ENCODE peak calls at places on chromosomes 6 and 20, in four cellular contexts. One of them, this sample, is unnamed.

GRCh38 chr20:31943052-31943471 is 8.8 kb downstream of the PDRG1 start:
- DNase-seq in H9: no peak
- DNase-seq in left ventricle myocardium inferior: peak
- DNase-seq in CD4-positive, alpha-beta T cell: no peak
- DNase-seq in this sample: no peak

GRCh38 chr6:13226071-13226470 is 102.3 kb downstream of the TBC1D7 start:
- DNase-seq in H9: no peak
- DNase-seq in left ventricle myocardium inferior: no peak
- DNase-seq in CD4-positive, alpha-beta T cell: no peak
- DNase-seq in this sample: no peak

GRCh38 chr20:47576516-47577033 is 74.9 kb downstream of the NCOA3 start:
- DNase-seq in H9: no peak
- DNase-seq in left ventricle myocardium inferior: peak
- DNase-seq in CD4-positive, alpha-beta T cell: no peak
- DNase-seq in this sample: peak

GRCh38 chr20:49562341-49563014 is 5.5 kb downstream of the PTGIS start:
- DNase-seq in H9: peak
- DNase-seq in left ventricle myocardium inferior: peak
- DNase-seq in CD4-positive, alpha-beta T cell: no peak
- DNase-seq in this sample: no peak

GRCh38 chr6:149242883-149243282 is 74.6 kb upstream of the TAB2 start:
- DNase-seq in H9: no peak
- DNase-seq in left ventricle myocardium inferior: no peak
- DNase-seq in CD4-positive, alpha-beta T cell: no peak
- DNase-seq in this sample: no peak

GRCh38 chr20:38272961-38273360 is 12.4 kb upstream of the KIAA1755 start:
- DNase-seq in H9: no peak
- DNase-seq in left ventricle myocardium inferior: no peak
- DNase-seq in CD4-positive, alpha-beta T cell: no peak
- DNase-seq in this sample: no peak

GRCh38 chr20:41173791-41174341 is 36.5 kb downstream of the PLCG1 start:
- DNase-seq in H9: peak
- DNase-seq in left ventricle myocardium inferior: no peak
- DNase-seq in CD4-positive, alpha-beta T cell: no peak
- DNase-seq in this sample: no peak

GRCh38 chr6:7166410-7167293 is 58.9 kb downstream of the RREB1 start:
- DNase-seq in H9: no peak
- DNase-seq in left ventricle myocardium inferior: no peak
- DNase-seq in CD4-positive, alpha-beta T cell: no peak
- DNase-seq in this sample: no peak

GRCh38 chr20:48329676-48330644 is 497.8 kb downstream of the PREX1 start:
- DNase-seq in H9: peak
- DNase-seq in left ventricle myocardium inferior: no peak
- DNase-seq in CD4-positive, alpha-beta T cell: no peak
- DNase-seq in this sample: peak

GRCh38 chr6:72560721-72561593 is 60.9 kb upstream of the KCNQ5 start:
- DNase-seq in H9: no peak
- DNase-seq in left ventricle myocardium inferior: no peak
- DNase-seq in CD4-positive, alpha-beta T cell: no peak
- DNase-seq in this sample: no peak

GRCh38 chr6:75081920-75082319 is 123.9 kb downstream of the COL12A1 start:
- DNase-seq in H9: no peak
- DNase-seq in left ventricle myocardium inferior: no peak
- DNase-seq in CD4-positive, alpha-beta T cell: no peak
- DNase-seq in this sample: no peak

GRCh38 chr6:11218827-11219826 is 13.3 kb downstream of the NEDD9 start:
- DNase-seq in H9: no peak
- DNase-seq in left ventricle myocardium inferior: peak
- DNase-seq in CD4-positive, alpha-beta T cell: no peak
- DNase-seq in this sample: no peak

GRCh38 chr20:48877299-48877698 is 44.2 kb upstream of the ARFGEF2 start:
- DNase-seq in H9: no peak
- DNase-seq in left ventricle myocardium inferior: no peak
- DNase-seq in CD4-positive, alpha-beta T cell: no peak
- DNase-seq in this sample: no peak

GRCh38 chr6:11869656-11870340 is 91.2 kb upstream of the ADTRP start:
- DNase-seq in H9: no peak
- DNase-seq in left ventricle myocardium inferior: peak
- DNase-seq in CD4-positive, alpha-beta T cell: no peak
- DNase-seq in this sample: no peak

GRCh38 chr6:39289490-39289889 is 24.7 kb downstream of the KCNK17 start:
- DNase-seq in H9: no peak
- DNase-seq in left ventricle myocardium inferior: no peak
- DNase-seq in CD4-positive, alpha-beta T cell: no peak
- DNase-seq in this sample: no peak

GRCh38 chr20:21739682-21740081 is 34.2 kb downstream of the PAX1 start:
- DNase-seq in H9: peak
- DNase-seq in left ventricle myocardium inferior: no peak
- DNase-seq in CD4-positive, alpha-beta T cell: no peak
- DNase-seq in this sample: no peak

GRCh38 chr6:72371473-72371872 is 250.4 kb upstream of the KCNQ5 start:
- DNase-seq in H9: no peak
- DNase-seq in left ventricle myocardium inferior: no peak
- DNase-seq in CD4-positive, alpha-beta T cell: no peak
- DNase-seq in this sample: no peak

GRCh38 chr6:35438378-35438777 is 13.8 kb upstream of the FANCE start:
- DNase-seq in H9: no peak
- DNase-seq in left ventricle myocardium inferior: no peak
- DNase-seq in CD4-positive, alpha-beta T cell: no peak
- DNase-seq in this sample: no peak

GRCh38 chr6:101614774-101615173 is 221.3 kb downstream of the GRIK2 start:
- DNase-seq in H9: no peak
- DNase-seq in left ventricle myocardium inferior: no peak
- DNase-seq in CD4-positive, alpha-beta T cell: no peak
- DNase-seq in this sample: no peak

GRCh38 chr6:89986650-89987074 is 92.4 kb downstream of the GJA10 start:
- DNase-seq in H9: no peak
- DNase-seq in left ventricle myocardium inferior: no peak
- DNase-seq in CD4-positive, alpha-beta T cell: no peak
- DNase-seq in this sample: no peak

GRCh38 chr6:166560222-166560621 is 26.3 kb downstream of the RAMACL start:
- DNase-seq in H9: no peak
- DNase-seq in left ventricle myocardium inferior: no peak
- DNase-seq in CD4-positive, alpha-beta T cell: no peak
- DNase-seq in this sample: no peak

GRCh38 chr6:11098009-11098408 is 4.4 kb downstream of the SMIM13 start:
- DNase-seq in H9: no peak
- DNase-seq in left ventricle myocardium inferior: no peak
- DNase-seq in CD4-positive, alpha-beta T cell: no peak
- DNase-seq in this sample: no peak

GRCh38 chr20:56359212-56360132 is 698 bp downstream of the FAM210B start:
- DNase-seq in H9: peak
- DNase-seq in left ventricle myocardium inferior: peak
- DNase-seq in CD4-positive, alpha-beta T cell: no peak
- DNase-seq in this sample: peak

GRCh38 chr6:1029196-1029595 is 282.7 kb upstream of the FOXQ1 start:
- DNase-seq in H9: no peak
- DNase-seq in left ventricle myocardium inferior: no peak
- DNase-seq in CD4-positive, alpha-beta T cell: no peak
- DNase-seq in this sample: no peak

GRCh38 chr6:158002951-158003853 is 21.5 kb downstream of the SYNJ2 start:
- DNase-seq in H9: no peak
- DNase-seq in left ventricle myocardium inferior: peak
- DNase-seq in CD4-positive, alpha-beta T cell: no peak
- DNase-seq in this sample: no peak

GRCh38 chr6:42787018-42787611 is 5.3 kb downstream of the BICRAL start:
- DNase-seq in H9: no peak
- DNase-seq in left ventricle myocardium inferior: no peak
- DNase-seq in CD4-positive, alpha-beta T cell: no peak
- DNase-seq in this sample: no peak

GRCh38 chr6:87481936-87482335 is 9.2 kb downstream of the SLC35A1 start:
- DNase-seq in H9: no peak
- DNase-seq in left ventricle myocardium inferior: no peak
- DNase-seq in CD4-positive, alpha-beta T cell: no peak
- DNase-seq in this sample: no peak

GRCh38 chr6:63663147-63663877 is 27.7 kb downstream of the PHF3 start:
- DNase-seq in H9: no peak
- DNase-seq in left ventricle myocardium inferior: no peak
- DNase-seq in CD4-positive, alpha-beta T cell: no peak
- DNase-seq in this sample: no peak

GRCh38 chr6:141451176-141451507 is 681.6 kb upstream of the GJE1 start:
- DNase-seq in H9: no peak
- DNase-seq in left ventricle myocardium inferior: no peak
- DNase-seq in CD4-positive, alpha-beta T cell: no peak
- DNase-seq in this sample: no peak

GRCh38 chr6:29071831-29072723 is 15.0 kb downstream of the OR2B3 start:
- DNase-seq in H9: peak
- DNase-seq in left ventricle myocardium inferior: no peak
- DNase-seq in CD4-positive, alpha-beta T cell: no peak
- DNase-seq in this sample: peak

GRCh38 chr6:710601-711571 is 17.9 kb upstream of the EXOC2 start:
- DNase-seq in H9: peak
- DNase-seq in left ventricle myocardium inferior: peak
- DNase-seq in CD4-positive, alpha-beta T cell: peak
- DNase-seq in this sample: peak

GRCh38 chr20:37455659-37456058 is 65.4 kb upstream of the NNAT start:
- DNase-seq in H9: no peak
- DNase-seq in left ventricle myocardium inferior: no peak
- DNase-seq in CD4-positive, alpha-beta T cell: no peak
- DNase-seq in this sample: no peak

GRCh38 chr20:12058201-12058600 is 140.5 kb downstream of the BTBD3 start:
- DNase-seq in H9: no peak
- DNase-seq in left ventricle myocardium inferior: no peak
- DNase-seq in CD4-positive, alpha-beta T cell: no peak
- DNase-seq in this sample: no peak

GRCh38 chr6:16238057-16238657 is at the start of gene GMPR:
- DNase-seq in H9: peak
- DNase-seq in left ventricle myocardium inferior: peak
- DNase-seq in CD4-positive, alpha-beta T cell: peak
- DNase-seq in this sample: peak

GRCh38 chr6:31827286-31828079 is at the start of gene HSPA1B:
- DNase-seq in H9: peak
- DNase-seq in left ventricle myocardium inferior: peak
- DNase-seq in CD4-positive, alpha-beta T cell: peak
- DNase-seq in this sample: peak
- TF ChIP-seq CTCF in H9: no peak
- TF ChIP-seq CTCF in left ventricle myocardium inferior: no peak
- TF ChIP-seq CTCF in CD4-positive, alpha-beta T cell: no peak
- TF ChIP-seq CTCF in this sample: no peak

DNA sequence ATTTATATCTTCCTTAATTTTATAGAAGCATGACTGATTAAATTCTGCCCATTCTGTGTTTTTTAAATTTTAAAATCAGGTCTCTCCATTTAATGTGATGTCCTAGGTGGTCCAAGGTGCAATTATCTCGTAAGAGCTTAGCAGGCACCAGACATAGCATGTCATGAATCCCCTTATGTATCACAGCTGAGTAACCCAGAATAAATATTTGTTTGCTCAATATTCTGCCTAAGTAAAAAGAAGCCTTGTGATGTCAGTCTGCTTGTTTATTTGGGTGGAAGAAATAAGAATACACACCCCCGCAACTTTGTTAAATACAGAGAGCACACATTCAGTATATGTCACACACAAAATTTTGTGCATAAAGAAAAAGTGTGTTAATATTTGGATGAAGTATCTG is 211.3 kb downstream of the FARS2 start:
- DNase-seq in H9: no peak
- DNase-seq in left ventricle myocardium inferior: no peak
- DNase-seq in CD4-positive, alpha-beta T cell: no peak
- DNase-seq in this sample: no peak
- TF ChIP-seq CTCF in H9: no peak
- TF ChIP-seq CTCF in left ventricle myocardium inferior: no peak
- TF ChIP-seq CTCF in CD4-positive, alpha-beta T cell: no peak
- TF ChIP-seq CTCF in this sample: no peak

DNA sequence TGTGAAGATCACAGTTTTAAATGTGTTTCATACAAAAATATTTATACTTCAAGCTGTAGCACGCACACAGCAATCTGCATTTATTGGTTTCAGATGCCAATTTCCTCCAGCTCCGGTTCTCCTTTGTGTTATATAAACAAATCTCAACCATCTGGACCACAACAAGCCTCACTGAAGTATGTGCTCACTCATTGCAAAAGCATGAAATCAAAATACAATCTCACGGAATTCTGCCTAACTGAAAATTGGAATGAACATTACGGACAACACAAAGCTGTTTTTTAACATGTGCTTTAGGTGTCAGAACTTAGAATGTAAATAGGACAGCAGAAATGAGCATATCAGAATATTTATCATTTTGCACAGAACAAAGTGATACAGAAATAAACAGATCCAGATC is 38.0 kb downstream of the RCAN2 start:
- DNase-seq in H9: no peak
- DNase-seq in left ventricle myocardium inferior: no peak
- DNase-seq in CD4-positive, alpha-beta T cell: no peak
- DNase-seq in this sample: no peak
- TF ChIP-seq CTCF in H9: no peak
- TF ChIP-seq CTCF in left ventricle myocardium inferior: no peak
- TF ChIP-seq CTCF in CD4-positive, alpha-beta T cell: no peak
- TF ChIP-seq CTCF in this sample: no peak

GRCh38 chr6:14462135-14462905 is 344.7 kb downstream of the CD83 start:
- DNase-seq in H9: no peak
- DNase-seq in left ventricle myocardium inferior: no peak
- DNase-seq in CD4-positive, alpha-beta T cell: no peak
- DNase-seq in this sample: no peak

GRCh38 chr6:14466278-14466677 is 348.7 kb downstream of the CD83 start:
- DNase-seq in H9: no peak
- DNase-seq in left ventricle myocardium inferior: no peak
- DNase-seq in CD4-positive, alpha-beta T cell: no peak
- DNase-seq in this sample: no peak

GRCh38 chr6:14463110-14463509 is 345.5 kb downstream of the CD83 start:
- DNase-seq in H9: no peak
- DNase-seq in left ventricle myocardium inferior: no peak
- DNase-seq in CD4-positive, alpha-beta T cell: no peak
- DNase-seq in this sample: no peak

GRCh38 chr6:14464716-14465115 is 347.1 kb downstream of the CD83 start:
- DNase-seq in H9: no peak
- DNase-seq in left ventricle myocardium inferior: no peak
- DNase-seq in CD4-positive, alpha-beta T cell: no peak
- DNase-seq in this sample: no peak

DNA sequence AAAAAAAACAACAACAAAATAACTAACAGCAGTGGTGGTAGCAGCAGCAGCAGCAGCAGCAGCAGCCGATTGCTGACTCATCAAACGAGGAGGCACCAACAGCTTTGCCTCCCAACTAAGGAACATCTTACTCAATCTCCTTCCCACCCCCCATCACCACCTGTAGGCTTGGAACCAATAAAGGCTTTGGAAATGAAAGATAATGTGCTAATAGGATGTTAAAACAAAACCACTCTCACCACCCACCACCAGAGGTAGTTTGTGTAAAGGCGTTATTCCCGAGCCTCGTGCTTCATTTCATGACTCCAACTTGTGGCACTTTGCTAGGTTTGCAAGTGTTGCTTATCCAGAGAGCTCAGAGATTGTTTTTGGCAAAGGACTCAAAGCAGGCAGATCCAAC is 346.5 kb downstream of the CD83 start:
- DNase-seq in H9: peak
- DNase-seq in left ventricle myocardium inferior: no peak
- DNase-seq in CD4-positive, alpha-beta T cell: no peak
- DNase-seq in this sample: no peak
- TF ChIP-seq CTCF in H9: peak
- TF ChIP-seq CTCF in left ventricle myocardium inferior: no peak
- TF ChIP-seq CTCF in CD4-positive, alpha-beta T cell: no peak
- TF ChIP-seq CTCF in this sample: no peak

GRCh38 chr6:106547053-106547414 is 82.3 kb downstream of the RTN4IP1 start:
- DNase-seq in H9: no peak
- DNase-seq in left ventricle myocardium inferior: no peak
- DNase-seq in CD4-positive, alpha-beta T cell: no peak
- DNase-seq in this sample: no peak
- TF ChIP-seq CTCF in H9: no peak
- TF ChIP-seq CTCF in left ventricle myocardium inferior: no peak
- TF ChIP-seq CTCF in CD4-positive, alpha-beta T cell: no peak
- TF ChIP-seq CTCF in this sample: no peak